ENCODE peak calls at places on chromosomes 3 and 15, in ten cellular contexts. N is A549, Y is MM.1S, R is PC-3, F is ovary, L is sigmoid colon, X is lung, M is heart left ventricle, J is cardiac muscle cell, D is Peyer's patch. T is an unnamed sample.

GRCh38 chr3:132545471-132545870 is 51.6 kb upstream of the ACKR4 start:
- DNase-seq in Y (no peak), X (no peak), R (no peak), F (no peak), L (no peak), D (no peak), N (no peak), M (no peak), J (no peak), T (no peak)

GRCh38 chr15:59843609-59844008 is 154.5 kb upstream of the BNIP2 start:
- DNase-seq in M (no peak), N (no peak), X (no peak), D (no peak), F (no peak), R (no peak), L (no peak), Y (no peak), J (no peak), T (no peak)

GRCh38 chr3:163605915-163606314 is 1472.4 kb downstream of the SI start:
- DNase-seq in R (peak), X (no peak), D (no peak), M (no peak), F (no peak), Y (no peak), J (no peak), N (no peak), L (no peak), T (peak)

GRCh38 chr3:184593201-184593922 is 31.8 kb downstream of the EPHB3 start:
- DNase-seq in J (no peak), D (no peak), X (no peak), N (no peak), Y (no peak), L (no peak), R (no peak), M (peak), F (peak), T (no peak)

GRCh38 chr3:76470285-76470684 is 569.6 kb upstream of the ROBO2 start:
- DNase-seq in F (no peak), J (no peak), L (no peak), X (no peak), M (no peak), R (peak), D (no peak), N (no peak), Y (no peak), T (peak)

GRCh38 chr15:73708691-73709090 is 24.5 kb downstream of the CD276 start:
- DNase-seq in M (no peak), L (no peak), N (no peak), R (no peak), D (no peak), X (no peak), Y (no peak), J (no peak), F (no peak), T (no peak)

GRCh38 chr3:171566803-171567422 is 106.7 kb upstream of the TNIK start:
- DNase-seq in D (no peak), N (peak), F (no peak), X (no peak), J (peak), R (peak), Y (peak), L (no peak), M (no peak), T (no peak)

GRCh38 chr15:69200773-69201745 is 40.6 kb downstream of the GLCE start:
- DNase-seq in R (no peak), X (peak), M (no peak), N (peak), J (no peak), F (no peak), L (no peak), Y (no peak), D (no peak), T (no peak)

GRCh38 chr15:92069308-92070244 is 216.1 kb downstream of the SLCO3A1 start:
- DNase-seq in F (no peak), R (peak), Y (no peak), J (no peak), N (peak), D (no peak), L (no peak), X (peak), M (peak), T (peak)

GRCh38 chr3:195821403-195822130 is 9.8 kb upstream of the MUC4 start:
- DNase-seq in M (no peak), F (no peak), D (no peak), L (no peak), Y (no peak), R (peak), J (no peak), X (no peak), N (no peak), T (no peak)

GRCh38 chr3:68771683-68772082 is 160.7 kb downstream of the TAFA4 start:
- DNase-seq in X (no peak), R (no peak), N (no peak), Y (no peak), F (no peak), M (no peak), L (no peak), J (no peak), D (no peak), T (no peak)

GRCh38 chr15:60520041-60520824 is 41.3 kb upstream of the ICE2 start:
- DNase-seq in N (peak), F (no peak), L (no peak), R (peak), X (no peak), J (no peak), M (no peak), Y (no peak), D (no peak), T (no peak)

GRCh38 chr3:114110439-114110838 is 53.9 kb downstream of the QTRT2 start:
- DNase-seq in N (no peak), L (no peak), X (no peak), Y (no peak), D (no peak), F (no peak), M (no peak), J (peak), R (no peak), T (no peak)

GRCh38 chr3:2354702-2355101 is 256.0 kb downstream of the CNTN4 start:
- DNase-seq in L (no peak), X (no peak), J (peak), N (peak), M (no peak), Y (no peak), D (no peak), R (peak), F (no peak), T (no peak)

GRCh38 chr3:13584427-13584891 is 35.5 kb downstream of the FBLN2 start:
- DNase-seq in M (no peak), L (peak), D (no peak), F (peak), Y (no peak), J (no peak), N (no peak), R (no peak), X (no peak), T (no peak)

GRCh38 chr15:76340802-76341365 is 4.3 kb downstream of the ISL2 start:
- DNase-seq in L (no peak), D (peak), R (no peak), M (no peak), J (peak), N (no peak), X (no peak), Y (peak), F (no peak), T (no peak)

GRCh38 chr15:25770618-25771369 is 92.3 kb downstream of the ATP10A start:
- DNase-seq in M (no peak), J (no peak), L (no peak), Y (no peak), N (no peak), D (no peak), R (no peak), X (peak), F (no peak), T (no peak)

GRCh38 chr3:166274342-166274741 is 437.1 kb upstream of the BCHE start:
- DNase-seq in L (no peak), Y (no peak), N (no peak), M (no peak), X (no peak), J (no peak), F (no peak), R (peak), D (no peak), T (no peak)

GRCh38 chr15:73989001-73989798 is 2.9 kb downstream of the STOML1 start:
- DNase-seq in Y (no peak), R (peak), F (no peak), M (no peak), N (peak), X (no peak), D (peak), J (no peak), L (peak), T (peak)

GRCh38 chr3:4757056-4757948 is 221.9 kb upstream of the BHLHE40 start:
- DNase-seq in L (no peak), M (no peak), F (no peak), X (no peak), J (no peak), R (no peak), Y (no peak), N (no peak), D (no peak), T (no peak)

GRCh38 chr15:94125131-94125530 is 106.2 kb upstream of the MCTP2 start:
- DNase-seq in M (no peak), N (no peak), R (no peak), J (no peak), L (no peak), Y (no peak), F (no peak), D (no peak), X (no peak), T (no peak)

GRCh38 chr3:46052531-46052930 is 25.2 kb upstream of the XCR1 start:
- DNase-seq in Y (no peak), N (no peak), J (no peak), D (no peak), X (no peak), F (no peak), M (no peak), L (no peak), R (no peak), T (no peak)

GRCh38 chr3:86708908-86709307 is 282.0 kb downstream of the VGLL3 start:
- DNase-seq in D (no peak), R (no peak), J (no peak), F (no peak), N (no peak), Y (no peak), X (no peak), L (no peak), M (no peak), T (no peak)

GRCh38 chr3:105842449-105842848 is 26.4 kb downstream of the CBLB start:
- DNase-seq in D (no peak), J (no peak), X (no peak), F (no peak), M (no peak), R (no peak), L (no peak), Y (no peak), N (no peak), T (no peak)

GRCh38 chr3:73621388-73621787 is 3.4 kb downstream of the PDZRN3 start:
- DNase-seq in Y (no peak), X (no peak), J (no peak), N (no peak), D (no peak), L (peak), F (no peak), R (no peak), M (no peak), T (no peak)
- H3K27ac ChIP-seq in Y (no peak), X (peak), J (peak), N (no peak), D (peak), L (peak), F (peak), R (no peak), M (peak), T (no peak)

DNA sequence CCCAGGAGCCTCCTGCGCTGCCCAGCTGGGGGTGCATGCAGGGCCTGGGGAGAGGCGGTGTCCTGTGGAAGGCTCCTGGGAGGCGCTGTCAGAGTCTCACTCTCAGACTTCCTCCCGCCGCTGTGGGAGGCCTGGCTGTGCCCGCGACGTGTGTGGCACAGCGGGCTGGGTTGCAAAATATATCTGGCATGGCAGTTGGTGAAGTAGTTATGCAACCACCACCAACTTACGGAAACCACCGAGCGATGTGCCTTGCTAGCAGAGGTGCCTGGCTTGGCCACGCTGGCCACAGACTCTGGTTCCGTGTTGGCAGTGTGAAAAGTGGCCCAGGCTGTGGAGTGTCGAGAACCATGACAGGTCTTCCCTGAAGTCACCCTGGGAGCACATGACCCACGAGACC is 30.6 kb upstream of the GATA2 start:
- DNase-seq in N (no peak), R (no peak), X (no peak), J (no peak), L (no peak), Y (no peak), M (no peak), D (no peak), F (no peak), T (no peak)
- H3K4me3 ChIP-seq in N (no peak), R (no peak), X (no peak), J (no peak), L (no peak), Y (no peak), M (no peak), D (no peak), F (no peak), T (no peak)

GRCh38 chr15:88877415-88877814 is 17.9 kb downstream of the HAPLN3 start:
- DNase-seq in F (no peak), N (no peak), M (no peak), L (no peak), R (no peak), D (no peak), Y (no peak), J (no peak), X (no peak), T (no peak)
- TF ChIP-seq CTCF in F (no peak), N (no peak), M (no peak), L (no peak), R (no peak), D (no peak), Y (no peak), J (no peak), X (no peak), T (no peak)

GRCh38 chr15:64430000-64430735 is 30.2 kb upstream of the ZNF609 start:
- DNase-seq in D (peak), J (peak), M (peak), X (peak), R (no peak), Y (peak), N (no peak), F (peak), L (peak), T (peak)
- H3K27ac ChIP-seq in D (peak), J (peak), M (no peak), X (no peak), R (no peak), Y (no peak), N (no peak), F (no peak), L (peak), T (peak)

GRCh38 chr15:72272997-72273352 is 621 bp upstream of the PARP6 start:
- DNase-seq in D (no peak), L (no peak), N (no peak), M (no peak), F (no peak), X (no peak), Y (no peak), R (no peak), J (no peak), T (no peak)

GRCh38 chr15:72269739-72270138 is 2.6 kb downstream of the PARP6 start:
- DNase-seq in R (no peak), X (no peak), F (no peak), J (no peak), M (no peak), Y (no peak), D (no peak), L (no peak), N (no peak), T (no peak)

GRCh38 chr15:72272213-72272996 is at the start of gene PARP6:
- DNase-seq in M (peak), Y (peak), J (peak), N (peak), R (no peak), X (peak), D (peak), F (peak), L (peak), T (peak)

GRCh38 chr15:72271895-72272212 is 500 bp downstream of the PARP6 start:
- DNase-seq in M (no peak), J (peak), Y (peak), F (no peak), R (no peak), N (peak), D (no peak), L (no peak), X (peak), T (peak)

GRCh38 chr15:72271221-72271620 is 1.1 kb downstream of the PARP6 start:
- DNase-seq in F (no peak), M (no peak), D (no peak), L (no peak), Y (no peak), R (no peak), X (no peak), N (no peak), J (no peak), T (no peak)
- H3K4me3 ChIP-seq in F (no peak), M (no peak), D (no peak), L (peak), Y (peak), R (no peak), X (no peak), N (peak), J (peak), T (peak)

DNA sequence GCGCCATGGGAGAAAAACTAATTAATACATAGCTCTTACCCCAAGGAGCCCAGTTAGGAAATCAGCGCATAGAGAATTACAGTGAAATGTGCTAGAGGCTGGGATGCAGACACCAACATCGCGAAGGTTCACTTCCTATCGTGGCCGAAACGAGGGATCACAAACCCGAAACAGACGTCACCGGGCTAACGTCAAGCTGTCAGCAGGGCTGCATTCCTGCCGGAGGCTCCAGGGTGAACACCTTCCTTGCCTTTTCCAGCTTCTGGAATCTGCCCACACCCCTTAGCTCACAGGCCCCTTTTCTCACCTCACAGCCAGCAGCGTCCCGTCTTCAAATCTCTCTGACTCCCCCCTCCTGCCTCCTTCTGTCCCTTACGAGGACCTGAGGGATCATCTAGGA is 13.0 kb downstream of the GP5 start:
- DNase-seq in D (no peak), J (no peak), L (no peak), N (no peak), R (no peak), X (no peak), F (no peak), M (no peak), Y (no peak), T (no peak)
- TF ChIP-seq CTCF in D (no peak), J (no peak), L (no peak), N (no peak), R (no peak), X (no peak), F (no peak), M (no peak), Y (no peak), T (no peak)

T was measured in brain microvascular endothelial cell.